ENCODE peak calls at places on chromosomes 3 and 15, in nine cellular contexts. S is MM.1S, I is mesothelial cell of epicardium, L is body of pancreas, K is HL-60, U is GM10248, C is cardiac fibroblast, M is prostate gland, A is A549. B is an unnamed sample.

GRCh38 chr3:183378008-183378407 is 50.4 kb downstream of the MCF2L2 start:
- DNase-seq in S (no peak), I (no peak), C (no peak), U (no peak), L (no peak), A (no peak), M (no peak), K (no peak), B (no peak)

GRCh38 chr15:35078221-35078915 is 6.7 kb downstream of the NANOGP8 start:
- DNase-seq in A (peak), S (peak), M (peak), L (peak), C (peak), I (no peak), U (peak), K (peak), B (peak)

GRCh38 chr15:74202461-74203401 is at the start of gene STRA6:
- DNase-seq in A (peak), S (no peak), U (no peak), M (no peak), K (no peak), C (no peak), I (peak), L (no peak), B (no peak)

GRCh38 chr15:36232491-36232890 is 346.9 kb upstream of the CDIN1 start:
- DNase-seq in I (no peak), C (no peak), L (no peak), M (no peak), U (no peak), K (no peak), S (no peak), A (no peak), B (no peak)

GRCh38 chr3:119194237-119195150 is 21.1 kb downstream of the UPK1B start:
- DNase-seq in C (peak), I (no peak), L (no peak), U (no peak), M (no peak), S (no peak), A (peak), K (no peak), B (no peak)

GRCh38 chr15:48250640-48251076 is 44.6 kb downstream of the SLC12A1 start:
- DNase-seq in I (no peak), A (peak), M (peak), L (peak), S (peak), C (peak), K (peak), U (peak), B (peak)

GRCh38 chr15:101198820-101199219 is 53.0 kb downstream of the CHSY1 start:
- DNase-seq in M (no peak), L (no peak), I (no peak), U (no peak), C (peak), S (peak), K (no peak), A (no peak), B (no peak)

GRCh38 chr15:101387591-101387990 is 92.5 kb upstream of the SNRPA1 start:
- DNase-seq in M (no peak), L (no peak), I (no peak), K (no peak), C (no peak), S (no peak), A (no peak), U (no peak), B (no peak)

GRCh38 chr15:89472785-89473256 is 23.6 kb downstream of the RHCG start:
- DNase-seq in A (peak), M (no peak), K (peak), C (peak), I (peak), S (peak), L (peak), U (peak), B (peak)
- TF ChIP-seq CTCF in A (peak), M (peak), K (peak), C (peak), I (peak), S (peak), L (peak), U (peak), B (peak)

GRCh38 chr15:50803479-50803878 is 38.0 kb upstream of the SPPL2A start:
- DNase-seq in L (no peak), K (no peak), U (no peak), C (no peak), M (no peak), I (no peak), S (no peak), A (no peak), B (no peak)
- TF ChIP-seq CTCF in L (no peak), K (no peak), U (no peak), C (no peak), M (no peak), I (no peak), S (no peak), A (no peak), B (no peak)

DNA sequence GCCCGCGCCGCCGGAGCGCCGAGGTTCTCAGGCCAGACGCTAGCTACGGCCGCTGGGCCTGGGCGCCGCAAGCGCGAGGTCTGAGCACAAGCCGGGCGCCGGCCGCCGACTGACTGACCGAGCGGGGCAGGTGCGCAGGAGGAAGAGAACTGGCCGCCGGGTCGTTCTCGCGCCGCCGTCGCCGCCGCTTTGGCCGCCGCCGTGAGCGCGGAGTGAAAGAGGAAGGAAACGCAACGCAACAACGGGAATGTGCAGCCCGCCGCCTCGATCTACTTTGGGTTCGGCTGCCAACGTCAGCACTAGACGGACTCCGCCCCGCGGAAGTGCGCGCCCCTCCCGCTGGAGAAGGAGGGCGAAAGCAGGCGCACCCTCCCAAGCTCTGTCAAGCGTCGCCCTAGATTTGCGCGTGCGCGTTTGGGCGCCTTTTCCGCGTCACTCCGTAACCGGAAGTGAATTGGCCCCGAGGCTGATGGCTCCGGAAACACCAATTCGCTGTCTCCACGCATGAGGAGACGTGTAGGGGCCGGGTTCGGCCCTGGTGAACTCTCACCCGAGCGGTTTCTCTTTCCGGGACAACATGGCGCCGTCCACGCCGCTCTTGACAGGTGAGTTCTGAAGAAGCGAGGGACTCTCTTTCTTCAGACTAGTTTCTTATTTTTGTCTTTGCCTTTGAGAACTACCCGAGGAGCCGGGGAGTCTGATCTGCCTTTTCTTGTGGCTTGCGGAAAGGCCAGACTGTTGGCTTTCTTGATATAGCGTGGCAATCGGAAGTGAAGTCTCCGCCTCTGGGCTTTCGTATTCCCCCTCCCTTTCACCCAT is at the start of the genes EIF2A and SERP1:
- DNase-seq in C (peak), L (peak), U (peak), A (peak), M (peak), K (peak), I (peak), S (peak), B (peak)
- TF ChIP-seq CTCF in C (no peak), L (no peak), U (no peak), A (no peak), M (peak), K (no peak), I (no peak), S (no peak), B (no peak)

DNA sequence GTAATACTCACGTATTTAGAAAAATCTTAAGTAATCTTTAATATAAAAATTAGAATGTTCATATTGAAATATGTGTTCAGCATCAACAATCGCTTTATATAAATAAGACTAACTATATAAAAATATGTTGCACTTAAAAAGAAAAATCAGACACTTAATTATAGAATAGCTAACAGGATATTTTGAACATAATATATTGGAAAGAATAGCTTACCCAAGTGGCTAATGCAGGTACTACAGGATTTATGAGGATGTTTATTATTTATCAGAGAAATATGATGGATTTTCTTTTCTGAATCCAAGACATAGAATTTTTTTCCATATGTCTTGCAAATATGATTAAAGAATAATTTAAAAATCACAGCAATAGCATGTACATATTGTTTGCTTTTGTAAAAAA is 567.9 kb upstream of the GBE1 start:
- DNase-seq in K (no peak), L (no peak), U (no peak), C (peak), S (no peak), I (no peak), M (no peak), A (no peak), B (no peak)
- TF ChIP-seq CTCF in K (peak), L (no peak), U (no peak), C (peak), S (peak), I (peak), M (no peak), A (no peak), B (peak)

GRCh38 chr15:58115692-58116091 is 22.5 kb upstream of the AQP9 start:
- DNase-seq in U (no peak), M (no peak), C (peak), S (no peak), A (peak), I (no peak), L (no peak), K (no peak), B (no peak)
- TF ChIP-seq CTCF in U (no peak), M (no peak), C (peak), S (no peak), A (peak), I (no peak), L (peak), K (no peak), B (no peak)

DNA sequence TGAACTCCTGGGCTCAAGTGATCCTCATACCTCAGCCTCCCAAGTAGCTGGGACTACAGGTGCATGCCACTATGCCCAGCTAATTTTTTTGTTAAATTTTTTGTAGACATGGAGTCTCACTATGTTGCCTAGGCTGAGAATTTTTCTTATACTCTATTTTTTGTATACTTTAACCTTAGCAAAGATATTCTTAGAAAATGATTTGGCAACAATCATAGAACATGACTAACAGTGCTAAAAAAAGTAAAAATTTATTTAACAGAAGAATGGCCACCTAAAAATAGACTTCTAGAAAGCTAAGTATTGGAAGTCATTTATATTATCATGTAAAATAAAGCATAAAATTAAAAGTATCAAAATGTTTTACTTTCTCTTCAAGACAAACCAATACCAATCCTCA is 322.3 kb downstream of the PLCL2 start:
- DNase-seq in U (no peak), L (no peak), C (no peak), I (no peak), K (no peak), M (no peak), A (no peak), S (no peak), B (no peak)
- TF ChIP-seq CTCF in U (no peak), L (no peak), C (no peak), I (no peak), K (no peak), M (no peak), A (no peak), S (no peak), B (no peak)

GRCh38 chr15:56017920-56018319 is 24.5 kb upstream of the NEDD4 start:
- DNase-seq in A (no peak), S (no peak), C (no peak), U (no peak), M (no peak), K (no peak), L (no peak), I (no peak), B (no peak)
- TF ChIP-seq CTCF in A (peak), S (no peak), C (no peak), U (no peak), M (no peak), K (no peak), L (peak), I (no peak), B (no peak)

DNA sequence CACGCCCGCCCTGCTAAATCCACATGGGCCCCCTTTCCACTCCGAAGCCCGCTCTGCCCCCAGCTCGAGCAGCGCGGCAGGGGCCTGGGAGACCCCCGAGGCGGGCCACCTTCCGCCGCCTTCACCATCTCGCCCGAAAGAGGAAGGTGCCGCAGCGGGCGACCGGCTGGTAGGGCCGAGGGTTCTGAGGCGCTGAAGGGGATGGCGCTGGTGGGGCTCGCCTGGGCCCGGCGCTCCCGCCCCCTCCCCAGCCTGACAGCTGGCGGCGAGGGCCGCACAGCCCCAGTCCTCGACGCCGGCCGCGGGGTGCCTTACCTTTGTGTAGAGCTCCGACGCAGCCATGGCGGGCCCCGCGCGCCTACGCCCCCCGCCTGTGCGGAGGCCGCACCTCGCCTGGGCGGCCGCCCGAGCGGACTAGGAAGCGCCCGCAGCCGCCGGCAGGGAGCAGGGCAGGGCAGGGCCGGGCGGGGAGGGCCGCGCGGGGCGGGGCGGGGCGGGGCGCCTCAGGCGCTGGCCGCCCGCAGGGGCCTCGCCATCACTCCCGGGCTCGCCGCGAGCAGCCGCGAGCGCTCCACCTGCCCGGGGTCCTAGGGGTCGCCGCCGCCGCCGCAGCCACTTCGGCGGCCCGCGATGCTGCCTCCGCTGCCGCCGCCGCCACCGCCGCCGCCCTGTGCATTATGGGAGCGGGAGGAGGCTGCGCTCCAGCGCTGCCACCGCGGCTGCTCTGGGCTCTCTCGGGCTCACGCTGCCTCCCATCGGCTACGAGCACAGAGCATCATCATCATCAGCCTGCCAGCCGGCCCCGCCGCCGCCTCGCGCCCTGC is at the start of gene MYO5A:
- DNase-seq in U (peak), A (peak), L (peak), S (peak), K (peak), M (peak), I (peak), C (peak), B (peak)
- TF ChIP-seq CTCF in U (peak), A (peak), L (peak), S (peak), K (no peak), M (peak), I (no peak), C (no peak), B (peak)